ENCODE peak calls at places on chromosome 13, in six cellular contexts. F is right atrium auricular region, T is upper lobe of left lung, H is pancreas, O is right lobe of liver, W is tibial nerve. L is an unnamed sample.

GRCh38 chr13:52842440-52842839 is 6.0 kb downstream of the PCDH8 start:
- DNase-seq in W (no peak), F (no peak), H (no peak), T (peak; percentile 29), O (no peak), L (no peak)

GRCh38 chr13:33799950-33800592 is 17.9 kb upstream of the RFC3 start:
- DNase-seq in O (no peak), H (no peak), F (no peak), W (no peak), T (no peak), L (no peak)

GRCh38 chr13:94327318-94327717 is 152.2 kb downstream of the DCT start:
- DNase-seq in F (no peak), T (no peak), H (no peak), W (no peak), O (no peak), L (peak; percentile 37)

GRCh38 chr13:21745307-21745706 is 74.4 kb downstream of the FGF9 start:
- DNase-seq in H (no peak), O (no peak), F (no peak), T (no peak), W (no peak), L (no peak)

GRCh38 chr13:65605386-65605785 is 1624.8 kb downstream of the PCDH9 start:
- DNase-seq in F (no peak), O (no peak), T (no peak), W (no peak), H (no peak), L (no peak)

GRCh38 chr13:61954092-61954491 is 538.4 kb upstream of the PCDH20 start:
- DNase-seq in T (no peak), H (no peak), F (no peak), O (no peak), W (no peak), L (no peak)

GRCh38 chr13:27619711-27620376 is 485 bp downstream of the LNX2 start:
- DNase-seq in W (no peak), H (no peak), F (peak; percentile 62), O (no peak), T (no peak), L (peak; percentile 52)

GRCh38 chr13:32001392-32001768 is 30.2 kb upstream of the FRY start:
- DNase-seq in F (no peak), H (peak; percentile 68), O (no peak), W (no peak), T (no peak), L (no peak)

GRCh38 chr13:38713046-38713445 is 26.2 kb downstream of the FREM2 start:
- DNase-seq in T (no peak), W (no peak), H (no peak), O (no peak), F (no peak), L (no peak)

GRCh38 chr13:27341616-27342015 is 71.0 kb downstream of the RASL11A start:
- DNase-seq in F (no peak), H (no peak), W (no peak), O (peak; percentile 30), T (no peak), L (no peak)

GRCh38 chr13:64551755-64552154 is 2678.4 kb downstream of the PCDH9 start:
- DNase-seq in O (no peak), F (no peak), H (no peak), W (no peak), T (no peak), L (no peak)

GRCh38 chr13:28636677-28637317 is 22.1 kb upstream of the POMP start:
- DNase-seq in O (peak; percentile 39), T (no peak), W (peak; percentile 54), H (no peak), F (peak; percentile 76), L (peak; percentile 50)

GRCh38 chr13:62158520-62158919 is 742.9 kb upstream of the PCDH20 start:
- DNase-seq in W (no peak), O (no peak), F (no peak), T (no peak), H (no peak), L (no peak)

DNA sequence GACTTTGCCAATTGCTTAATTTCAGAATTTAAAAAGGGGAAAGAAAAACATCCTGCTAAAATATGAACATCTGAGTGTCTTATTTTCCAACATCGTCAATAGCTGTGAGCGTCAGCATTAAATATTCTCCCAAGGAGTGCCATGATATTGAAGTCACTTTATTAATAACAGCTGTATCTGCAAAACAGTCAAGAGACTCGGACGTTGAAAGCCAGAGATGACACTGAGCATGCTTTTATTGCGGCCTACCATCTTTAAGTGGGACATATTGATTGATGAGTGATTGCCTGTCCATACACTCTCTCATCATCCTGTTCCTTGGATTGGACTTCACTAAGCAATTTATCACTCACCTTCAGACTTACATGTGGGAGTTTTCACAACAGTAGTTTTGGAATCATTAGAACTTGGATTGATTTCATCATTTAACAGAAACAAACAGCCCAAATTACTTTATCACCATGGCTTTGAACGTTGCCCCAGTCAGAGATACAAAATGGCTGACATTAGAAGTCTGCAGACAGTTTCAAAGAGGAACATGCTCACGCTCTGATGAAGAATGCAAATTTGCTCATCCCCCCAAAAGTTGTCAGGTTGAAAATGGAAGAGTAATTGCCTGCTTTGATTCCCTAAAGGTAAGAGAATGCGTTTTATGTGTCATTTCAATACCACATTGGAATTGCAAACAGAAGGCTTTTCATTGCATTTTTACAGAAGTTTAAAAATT is 53.8 kb downstream of the MBNL2 start:
- DNase-seq in F (no peak), T (no peak), O (no peak), H (no peak), W (no peak), L (no peak)
- H3K4me1 ChIP-seq in F (peaks cover 87% of the 10 kb centered on the region), T (peaks cover 63% of the 10 kb centered on the region), O (no peaks in the 10 kb centered on the region), H (peaks cover 58% of the 10 kb centered on the region), W (peaks cover 91% of the 10 kb centered on the region), L (no peaks in the 10 kb centered on the region)

GRCh38 chr13:108269601-108270328 is at the start of gene TNFSF13B:
- DNase-seq in O (peak; percentile 70), T (peak; percentile 84), W (no peak), H (peak; percentile 40), F (peak; percentile 61), L (peak; percentile 24)

GRCh38 chr13:108272333-108272732 is 2.8 kb downstream of the TNFSF13B start:
- DNase-seq in O (no peak), H (no peak), W (no peak), T (no peak), F (no peak), L (no peak)

GRCh38 chr13:108267338-108267737 is 2.2 kb upstream of the TNFSF13B start:
- DNase-seq in W (no peak), T (no peak), F (no peak), O (no peak), H (no peak), L (no peak)

GRCh38 chr13:108268713-108269112 is 805 bp upstream of the TNFSF13B start:
- DNase-seq in W (no peak), T (no peak), F (no peak), H (no peak), O (no peak), L (no peak)

DNA sequence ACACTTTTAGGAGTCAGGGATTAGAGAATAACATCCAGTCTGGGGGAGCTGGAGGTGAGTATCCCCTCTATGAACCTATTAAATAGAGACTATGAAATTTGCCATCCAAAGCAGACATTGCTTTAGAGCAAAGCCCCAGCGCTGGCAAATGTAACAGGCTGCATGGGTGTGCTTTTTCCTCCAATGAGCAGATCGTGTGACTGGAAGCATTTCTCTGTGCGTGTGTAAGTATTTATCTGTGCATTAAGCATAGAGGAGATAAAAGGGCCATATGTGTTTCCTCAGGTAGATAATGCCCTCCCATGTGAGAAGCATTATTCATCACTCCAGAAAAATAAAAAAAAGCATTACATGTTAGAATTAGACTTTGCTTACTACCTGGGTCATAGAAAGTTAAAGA is 924 bp downstream of the TNFSF13B start:
- DNase-seq in H (no peak), O (no peak), T (no peak), W (no peak), F (no peak), L (no peak)
- H3K4me3 ChIP-seq in H (peak overlapping the region; percentile 3), O (peak overlapping the region; percentile 46), T (peak overlapping the region; percentile 36), W (peak overlapping the region; percentile 45), F (peak overlapping the region; percentile 22), L (peak overlapping the region; percentile 65)

GRCh38 chr13:112869202-112870061 is 99.6 kb upstream of the MCF2L start:
- DNase-seq in O (no peak), T (no peak), H (no peak), F (no peak), W (no peak), L (no peak)

GRCh38 chr13:112873851-112874750 is 94.9 kb upstream of the MCF2L start:
- DNase-seq in O (peak; percentile 70), W (peak; percentile 93), H (peak; percentile 59), F (peak; percentile 85), T (peak; percentile 84), L (no peak)

GRCh38 chr13:112870062-112870352 is 99.0 kb upstream of the MCF2L start:
- DNase-seq in F (no peak), T (no peak), W (no peak), O (no peak), H (no peak), L (no peak)

GRCh38 chr13:112870737-112871287 is 98.2 kb upstream of the MCF2L start:
- DNase-seq in T (no peak), F (no peak), H (no peak), O (no peak), W (no peak), L (no peak)

DNA sequence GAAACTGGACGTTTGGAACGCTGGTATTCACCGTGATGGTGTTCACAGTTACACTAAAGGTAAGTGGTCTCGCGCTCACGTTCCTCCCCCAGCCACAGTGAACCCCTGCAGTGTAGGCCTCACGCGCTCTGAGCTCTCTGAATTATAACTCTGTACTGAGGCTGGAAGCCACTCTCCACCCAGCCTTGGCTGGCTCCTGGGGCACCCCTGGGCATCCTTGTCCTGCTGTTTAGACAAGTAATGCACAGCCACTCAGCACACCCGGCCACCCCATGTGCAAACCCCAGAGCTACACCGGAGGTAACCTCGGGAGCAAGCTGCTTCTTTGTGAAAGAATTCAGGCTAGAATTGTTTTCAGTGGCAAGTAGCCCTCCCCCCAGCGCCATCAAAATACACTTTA is 97.3 kb upstream of the MCF2L start:
- DNase-seq in O (no peak), F (no peak), H (no peak), W (no peak), T (no peak), L (no peak)
- H3K27ac ChIP-seq in O (no peak overlapping the region), F (no peak overlapping the region), H (no peak overlapping the region), W (no peak overlapping the region), T (no peak overlapping the region), L (no peak overlapping the region)

DNA sequence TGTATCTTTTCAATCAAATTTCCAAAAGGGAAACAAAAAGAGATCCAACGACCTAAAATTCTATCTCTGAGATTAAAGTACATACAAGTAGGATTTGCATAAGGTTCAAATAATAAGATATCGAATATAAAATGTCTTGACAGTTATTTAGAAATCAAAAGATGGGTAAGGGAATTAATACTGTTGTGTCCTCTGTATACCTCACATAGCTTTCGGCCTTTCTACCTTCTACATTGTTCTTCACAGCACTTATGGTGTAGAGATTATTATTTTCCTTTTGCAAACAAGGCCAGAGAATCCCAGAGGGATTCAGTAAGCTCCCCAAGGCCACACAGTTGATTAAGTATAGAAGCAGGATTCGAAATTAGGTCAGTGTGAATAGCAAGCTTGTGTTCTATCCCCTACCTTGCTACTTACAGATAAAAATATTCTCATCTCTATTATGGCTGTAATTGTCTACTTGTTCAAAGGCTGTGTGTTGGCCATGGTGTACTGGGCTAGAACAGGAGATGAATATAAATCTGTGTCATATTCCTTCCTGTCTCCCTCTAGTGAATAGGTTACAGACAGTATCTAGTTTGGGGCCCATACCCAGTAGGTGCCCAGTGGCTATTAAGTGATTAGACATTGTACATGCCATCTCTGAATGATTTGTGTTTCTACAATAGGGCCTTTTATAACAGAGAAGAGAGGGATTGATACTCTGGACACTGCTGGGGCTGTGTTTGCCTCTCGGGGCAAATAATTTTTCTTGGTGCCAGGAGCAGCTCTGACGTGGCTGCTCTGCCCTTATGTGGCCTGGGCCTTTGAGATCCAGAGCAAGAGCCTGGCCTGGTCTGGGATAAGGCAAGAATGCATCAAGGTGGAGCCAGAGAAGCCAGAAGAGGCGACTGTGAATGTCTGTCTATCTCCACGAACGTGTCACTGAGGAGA is 403.3 kb downstream of the SPRY2 start:
- DNase-seq in T (no peak), O (no peak), W (no peak), H (no peak), F (no peak), L (no peak)
- H3K4me1 ChIP-seq in T (no peaks in the 10 kb centered on the region), O (no peaks in the 10 kb centered on the region), W (peaks cover 44% of the 10 kb centered on the region), H (no peaks in the 10 kb centered on the region), F (peaks cover 6% of the 10 kb centered on the region), L (no peaks in the 10 kb centered on the region)